ENCODE peak calls at places on chromosomes 4 and X, in five cellular contexts. C is RPMI7951, B is hypothalamus, O is heart left ventricle, G is EH. T is an unnamed sample.

GRCh38 chr4:6562931-6563901 is 11.8 kb upstream of the MAN2B2 start:
- DNase-seq in C (peak), B (no peak), O (no peak), G (peak), T (no peak)

GRCh38 chr4:24137963-24138601 is 248.2 kb upstream of the PPARGC1A start:
- DNase-seq in C (no peak), B (no peak), O (no peak), G (no peak), T (no peak)

GRCh38 chrX:133045986-133046385 is 50.9 kb downstream of the USP26 start:
- DNase-seq in C (no peak), B (no peak), O (no peak), G (no peak), T (no peak)

GRCh38 chr4:1401409-1402020 is 4.7 kb downstream of the NKX1-1 start:
- DNase-seq in C (no peak), B (no peak), O (no peak), G (no peak), T (no peak)

GRCh38 chr4:8372506-8373070 is 67.9 kb downstream of the ACOX3 start:
- DNase-seq in C (no peak), B (no peak), O (peak), G (no peak), T (no peak)

GRCh38 chrX:65194547-65194946 is 218.3 kb upstream of the ZC4H2 start:
- DNase-seq in C (no peak), B (no peak), O (no peak), G (no peak), T (no peak)

GRCh38 chrX:69214463-69214862 is 49.2 kb upstream of the PJA1 start:
- DNase-seq in C (no peak), B (no peak), O (no peak), G (no peak), T (no peak)

GRCh38 chr4:134200811-134201215 is 776 bp downstream of the PABPC4L start:
- DNase-seq in C (no peak), B (no peak), O (no peak), G (peak), T (peak)

GRCh38 chrX:24026403-24026801 is 584 bp downstream of the KLHL15 start:
- DNase-seq in C (peak), B (no peak), O (no peak), G (peak), T (no peak)

GRCh38 chrX:106730385-106730784 is 3.9 kb downstream of the RNF128 start:
- DNase-seq in C (no peak), B (no peak), O (no peak), G (no peak), T (no peak)

T was measured in heart right ventricle.